ENCODE peak calls at places on chromosomes 11 and 22, in nine cellular contexts. R is neural progenitor cell; B is Karpas-422; W is activated naive CD8-positive, alpha-beta T cell treated with anti-CD3 and anti-CD28 coated beads, Interleukin-2, amount 10 ng/mL, durations not matched to agents 7 days and 5 days; F is Calu3; X is omental fat pad; V is caudate nucleus; M is stimulated activated CD4-positive, alpha-beta T cell treated with anti-CD3 and anti-CD28 coated beads, Interleukin-4, amount 100 ng/mL, for 1 hour; L is stimulated activated naive CD4-positive, alpha-beta T cell treated with Interleukin-2 at 50 U/mL for 16 hours. T is an unnamed sample.
A peak's percentile ranks its signal among the peaks of the same experiment; 100 is the strongest.

GRCh38 chr11:62193954-62194353 is 3.9 kb downstream of the SCGB1D1 start:
- DNase-seq in R (peak; percentile 63), B (no peak), W (no peak), F (peak; percentile 10), X (no peak), V (no peak), M (no peak), L (no peak), T (peak; percentile 23)

GRCh38 chr11:32231909-32232493 is 141.1 kb downstream of the RCN1 start:
- DNase-seq in R (peak; percentile 70), B (peak; percentile 70), W (no peak), F (peak; percentile 57), X (no peak), V (no peak), M (no peak), L (no peak), T (peak; percentile 27)

GRCh38 chr22:36811094-36811797 is 5.6 kb downstream of the PVALB start:
- DNase-seq in R (no peak), B (no peak), W (no peak), F (no peak), X (no peak), V (no peak), M (no peak), L (no peak), T (no peak)

GRCh38 chr11:95341246-95341645 is 110.2 kb upstream of the SESN3 start:
- DNase-seq in R (no peak), B (no peak), W (no peak), F (no peak), X (no peak), V (no peak), M (no peak), L (no peak), T (no peak)

GRCh38 chr11:818396-819128 is at the start of gene PNPLA2:
- DNase-seq in R (no peak), B (no peak), W (no peak), F (peak; percentile 79), X (no peak), V (no peak), M (no peak), L (no peak), T (peak; percentile 55)

GRCh38 chr22:42500836-42501179 is 18.8 kb downstream of the RRP7A start:
- DNase-seq in R (no peak), B (no peak), W (no peak), F (no peak), X (no peak), V (no peak), M (no peak), L (no peak), T (no peak)

GRCh38 chr11:3105791-3106735 is 48.8 kb upstream of the CARS1 start:
- DNase-seq in R (no peak), B (no peak), W (no peak), F (no peak), X (peak; percentile 4), V (no peak), M (no peak), L (no peak), T (no peak)

GRCh38 chr22:37855462-37855861 is 6.2 kb downstream of the EIF3L start:
- DNase-seq in R (no peak), B (no peak), W (no peak), F (no peak), X (no peak), V (no peak), M (no peak), L (no peak), T (no peak)

GRCh38 chr11:27367881-27368280 is 4.9 kb upstream of the CCDC34 start:
- DNase-seq in R (no peak), B (no peak), W (no peak), F (no peak), X (no peak), V (no peak), M (no peak), L (no peak), T (no peak)

GRCh38 chr11:114109206-114110090 is 49.9 kb downstream of the ZBTB16 start:
- DNase-seq in R (no peak), B (no peak), W (no peak), F (no peak), X (no peak), V (no peak), M (no peak), L (no peak), T (no peak)

GRCh38 chr11:8005556-8005955 is 18.4 kb downstream of the EIF3F start:
- DNase-seq in R (no peak), B (no peak), W (no peak), F (no peak), X (no peak), V (no peak), M (no peak), L (no peak), T (no peak)

GRCh38 chr22:50250249-50250554 is 863 bp downstream of the HDAC10 start:
- DNase-seq in R (no peak), B (no peak), W (no peak), F (no peak), X (no peak), V (no peak), M (no peak), L (no peak), T (no peak)

T was measured in Daoy.